ENCODE peak calls at places on chromosomes 13 and 19, in four cellular contexts. One of them, this sample, is unnamed.

GRCh38 chr19:39411832-39412099 is 703 bp upstream of the PLEKHG2 start:
- DNase-seq in erythroblast: peak
- DNase-seq in heart left ventricle: peak
- DNase-seq in GM12892: no peak
- DNase-seq in this sample: peak

GRCh38 chr19:50513746-50514345 is at the start of gene ASPDH:
- DNase-seq in GM12892: no peak
- DNase-seq in heart left ventricle: no peak
- DNase-seq in erythroblast: no peak
- DNase-seq in this sample: no peak

GRCh38 chr13:112997188-112998135 is 28.4 kb downstream of the MCF2L start:
- DNase-seq in heart left ventricle: no peak
- DNase-seq in erythroblast: no peak
- DNase-seq in GM12892: no peak
- DNase-seq in this sample: no peak

GRCh38 chr19:4969292-4969771 is 419 bp downstream of the KDM4B start:
- DNase-seq in GM12892: no peak
- DNase-seq in erythroblast: no peak
- DNase-seq in heart left ventricle: no peak
- DNase-seq in this sample: no peak

GRCh38 chr13:109010912-109011311 is 381.5 kb downstream of the MYO16 start:
- DNase-seq in heart left ventricle: no peak
- DNase-seq in GM12892: no peak
- DNase-seq in erythroblast: no peak
- DNase-seq in this sample: no peak

GRCh38 chr13:102870677-102871415 is 25.0 kb downstream of the ERCC5 start:
- DNase-seq in erythroblast: peak
- DNase-seq in heart left ventricle: peak
- DNase-seq in GM12892: peak
- DNase-seq in this sample: peak

GRCh38 chr13:93903909-93904308 is 575.6 kb downstream of the DCT start:
- DNase-seq in GM12892: no peak
- DNase-seq in heart left ventricle: no peak
- DNase-seq in erythroblast: no peak
- DNase-seq in this sample: no peak

GRCh38 chr19:57812201-57812600 is 2.5 kb downstream of the ZNF552 start:
- DNase-seq in heart left ventricle: no peak
- DNase-seq in erythroblast: no peak
- DNase-seq in GM12892: no peak
- DNase-seq in this sample: no peak

GRCh38 chr13:113989585-113990300 is 15.9 kb upstream of the C13orf46 start:
- DNase-seq in heart left ventricle: no peak
- DNase-seq in erythroblast: no peak
- DNase-seq in GM12892: no peak
- DNase-seq in this sample: no peak

GRCh38 chr19:50794778-50795664 is 4.8 kb downstream of the ACP4 start:
- DNase-seq in erythroblast: no peak
- DNase-seq in GM12892: no peak
- DNase-seq in heart left ventricle: no peak
- DNase-seq in this sample: no peak

GRCh38 chr13:102386461-102386860 is 15.4 kb downstream of the FGF14 start:
- DNase-seq in GM12892: no peak
- DNase-seq in erythroblast: no peak
- DNase-seq in heart left ventricle: no peak
- DNase-seq in this sample: no peak

GRCh38 chr13:30526612-30527217 is 61.0 kb upstream of the HMGB1 start:
- DNase-seq in erythroblast: no peak
- DNase-seq in heart left ventricle: peak
- DNase-seq in GM12892: no peak
- DNase-seq in this sample: no peak

GRCh38 chr13:72782717-72783116 is 784 bp downstream of the PIBF1 start:
- DNase-seq in heart left ventricle: no peak
- DNase-seq in erythroblast: peak
- DNase-seq in GM12892: no peak
- DNase-seq in this sample: no peak

GRCh38 chr13:99434258-99434788 is 66.9 kb upstream of the TM9SF2 start:
- DNase-seq in GM12892: no peak
- DNase-seq in erythroblast: no peak
- DNase-seq in heart left ventricle: no peak
- DNase-seq in this sample: no peak

DNA sequence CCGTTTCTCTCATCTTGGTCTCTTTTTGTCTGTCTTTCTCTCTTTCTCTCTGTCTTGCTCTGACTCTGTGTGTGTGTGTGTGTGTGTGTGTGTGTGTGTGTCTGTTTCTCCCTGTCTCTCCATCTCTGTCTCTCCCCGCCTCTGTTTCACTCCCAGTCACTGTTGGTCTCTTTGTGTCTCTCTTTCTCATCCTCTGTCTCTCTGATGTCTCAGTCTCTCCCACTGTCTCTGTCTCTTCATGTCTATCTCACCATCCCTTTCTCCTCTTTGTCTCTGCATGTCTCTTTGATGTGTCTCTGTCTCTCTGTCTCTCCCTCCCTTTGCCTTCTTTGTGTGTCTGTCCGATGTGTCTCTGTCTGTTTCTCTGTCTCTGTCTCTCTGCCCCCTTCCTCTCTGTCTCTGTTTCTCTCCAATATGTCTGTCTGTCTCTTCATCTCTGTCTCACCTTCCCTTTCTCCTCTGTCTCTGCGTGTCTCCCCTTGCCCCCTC is 2.5 kb downstream of the NFIC start:
- DNase-seq in erythroblast: no peak
- DNase-seq in GM12892: no peak
- DNase-seq in heart left ventricle: no peak
- DNase-seq in this sample: no peak
- TF ChIP-seq POLR2A in erythroblast: no peak
- TF ChIP-seq POLR2A in GM12892: no peak
- TF ChIP-seq POLR2A in heart left ventricle: no peak
- TF ChIP-seq POLR2A in this sample: no peak

GRCh38 chr19:19034204-19034624 is 811 bp downstream of the ARMC6 start:
- DNase-seq in GM12892: peak
- DNase-seq in heart left ventricle: no peak
- DNase-seq in erythroblast: peak
- DNase-seq in this sample: peak
- TF ChIP-seq POLR2A in GM12892: no peak
- TF ChIP-seq POLR2A in heart left ventricle: no peak
- TF ChIP-seq POLR2A in erythroblast: peak
- TF ChIP-seq POLR2A in this sample: no peak

DNA sequence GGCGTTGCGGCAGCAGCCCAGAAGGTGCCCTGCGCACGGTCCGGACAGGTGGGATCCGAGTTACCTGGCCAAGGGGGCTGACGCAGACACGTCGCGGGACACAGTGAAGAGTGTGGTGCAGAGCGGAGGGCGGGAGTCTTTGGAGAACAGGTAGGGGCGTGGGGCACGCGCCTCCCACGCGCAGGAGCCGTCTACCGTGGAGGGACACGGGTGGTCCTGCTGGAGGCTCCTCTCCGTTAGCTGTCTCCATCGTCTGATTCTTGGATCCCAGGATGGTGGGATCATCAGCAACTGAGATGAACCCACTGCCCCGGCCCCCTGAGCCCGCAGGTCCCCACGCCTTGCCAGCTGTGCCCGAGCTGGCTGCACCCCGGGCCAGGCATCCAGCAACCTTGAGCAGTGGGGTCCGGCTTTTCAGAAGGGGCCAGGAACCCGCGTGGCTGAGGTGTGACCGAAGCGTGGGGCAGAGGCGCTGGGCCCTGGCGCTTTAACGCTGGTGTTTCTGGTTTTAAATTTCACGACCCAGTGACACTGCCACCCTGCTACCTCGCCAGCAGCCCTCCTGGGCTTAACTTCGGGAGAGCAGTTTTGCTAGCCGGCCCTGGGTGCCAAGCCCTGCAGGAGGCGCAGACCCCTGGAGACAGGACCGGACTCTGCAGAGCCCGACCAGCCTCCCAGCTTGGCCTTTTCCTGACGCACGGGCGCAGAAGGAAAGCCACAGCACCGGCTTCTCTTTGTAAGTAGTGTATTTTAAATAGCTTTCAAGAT is 7.3 kb downstream of the FGF22 start:
- DNase-seq in heart left ventricle: no peak
- DNase-seq in erythroblast: no peak
- DNase-seq in GM12892: no peak
- DNase-seq in this sample: no peak
- TF ChIP-seq POLR2A in heart left ventricle: no peak
- TF ChIP-seq POLR2A in erythroblast: no peak
- TF ChIP-seq POLR2A in GM12892: peak
- TF ChIP-seq POLR2A in this sample: no peak

GRCh38 chr19:954672-955494 is 29.0 kb downstream of the ARID3A start:
- DNase-seq in heart left ventricle: no peak
- DNase-seq in GM12892: peak
- DNase-seq in erythroblast: peak
- DNase-seq in this sample: no peak

GRCh38 chr19:952049-952679 is 26.3 kb downstream of the ARID3A start:
- DNase-seq in heart left ventricle: no peak
- DNase-seq in GM12892: no peak
- DNase-seq in erythroblast: no peak
- DNase-seq in this sample: no peak

GRCh38 chr19:954272-954671 is 28.4 kb downstream of the ARID3A start:
- DNase-seq in heart left ventricle: no peak
- DNase-seq in erythroblast: no peak
- DNase-seq in GM12892: no peak
- DNase-seq in this sample: no peak

GRCh38 chr19:953501-954271 is 27.9 kb downstream of the ARID3A start:
- DNase-seq in heart left ventricle: no peak
- DNase-seq in erythroblast: no peak
- DNase-seq in GM12892: no peak
- DNase-seq in this sample: no peak

DNA sequence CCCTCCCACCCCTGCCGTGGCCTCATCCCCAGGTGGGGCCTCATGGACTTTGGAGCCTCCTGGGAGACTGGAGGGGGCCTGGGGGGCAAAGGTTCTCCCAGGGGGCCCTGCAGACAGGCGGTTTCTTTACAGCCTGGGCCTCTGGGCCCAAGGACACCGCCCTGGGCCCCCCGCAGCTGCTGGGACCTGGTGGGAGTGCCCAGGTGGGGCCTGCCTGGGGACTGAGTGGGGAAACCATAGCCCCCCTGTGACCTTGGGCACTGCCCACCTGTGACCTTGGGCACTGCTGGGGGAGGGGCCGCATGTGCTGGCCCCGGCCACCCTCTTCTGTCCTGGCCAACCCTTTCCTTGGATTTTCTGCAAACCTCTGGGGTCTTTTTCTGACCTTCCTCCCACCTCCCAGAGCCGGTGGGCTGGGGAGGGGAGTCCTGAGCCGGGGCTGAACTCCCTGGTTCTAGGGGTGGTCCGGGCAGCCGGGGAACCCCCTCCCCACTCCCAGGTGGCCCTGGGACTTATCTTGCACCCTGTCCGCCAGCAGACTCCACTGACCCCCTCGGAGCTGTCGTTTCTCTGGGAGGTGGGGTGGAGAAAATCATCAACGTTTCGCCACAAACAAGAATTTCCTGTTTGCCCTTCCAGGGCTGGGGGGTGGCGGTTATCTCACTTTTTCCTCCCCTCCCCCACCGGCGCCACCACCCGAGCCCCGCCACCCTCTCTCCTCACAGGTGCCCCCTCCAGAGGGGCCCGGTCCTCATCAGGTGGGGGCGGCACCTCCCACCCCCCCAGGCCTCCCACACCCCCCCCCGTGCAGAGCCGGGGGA is 27.1 kb downstream of the ARID3A start:
- DNase-seq in GM12892: no peak
- DNase-seq in heart left ventricle: no peak
- DNase-seq in erythroblast: no peak
- DNase-seq in this sample: no peak
- TF ChIP-seq POLR2A in GM12892: no peak
- TF ChIP-seq POLR2A in heart left ventricle: no peak
- TF ChIP-seq POLR2A in erythroblast: no peak
- TF ChIP-seq POLR2A in this sample: no peak

GRCh38 chr19:6383188-6383587 is 7.5 kb upstream of the PSPN start:
- DNase-seq in heart left ventricle: no peak
- DNase-seq in erythroblast: no peak
- DNase-seq in GM12892: no peak
- DNase-seq in this sample: no peak
- TF ChIP-seq POLR2A in heart left ventricle: no peak
- TF ChIP-seq POLR2A in erythroblast: no peak
- TF ChIP-seq POLR2A in GM12892: no peak
- TF ChIP-seq POLR2A in this sample: no peak

GRCh38 chr19:11016591-11016990 is 55.8 kb downstream of the SMARCA4 start:
- DNase-seq in erythroblast: no peak
- DNase-seq in heart left ventricle: no peak
- DNase-seq in GM12892: no peak
- DNase-seq in this sample: no peak

GRCh38 chr19:11012507-11012906 is 51.7 kb downstream of the SMARCA4 start:
- DNase-seq in heart left ventricle: no peak
- DNase-seq in erythroblast: no peak
- DNase-seq in GM12892: no peak
- DNase-seq in this sample: no peak

GRCh38 chr19:11017275-11018035 is 56.6 kb downstream of the SMARCA4 start:
- DNase-seq in erythroblast: no peak
- DNase-seq in heart left ventricle: no peak
- DNase-seq in GM12892: no peak
- DNase-seq in this sample: no peak

GRCh38 chr19:11014403-11014911 is 53.6 kb downstream of the SMARCA4 start:
- DNase-seq in heart left ventricle: no peak
- DNase-seq in GM12892: no peak
- DNase-seq in erythroblast: no peak
- DNase-seq in this sample: no peak

DNA sequence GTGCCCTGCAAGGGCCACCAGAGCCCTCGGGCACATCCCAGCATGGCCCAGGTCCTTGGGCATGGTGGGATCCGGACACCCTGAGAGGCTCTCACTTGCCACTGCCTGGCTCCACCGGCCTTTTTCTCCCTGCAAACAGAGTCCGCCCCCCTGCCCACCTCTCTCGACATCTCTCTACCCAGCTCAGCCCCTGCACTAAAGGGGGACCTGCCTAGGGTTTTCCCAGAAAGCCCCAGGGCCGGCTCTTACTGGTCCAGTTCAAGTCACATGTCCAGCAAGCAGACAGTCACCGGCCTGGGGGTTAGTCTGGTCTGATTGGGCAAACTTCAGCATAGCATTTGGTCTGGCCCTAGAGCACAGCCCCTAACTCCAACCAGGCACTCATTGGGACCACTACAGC is 52.9 kb downstream of the SMARCA4 start:
- DNase-seq in erythroblast: no peak
- DNase-seq in heart left ventricle: no peak
- DNase-seq in GM12892: no peak
- DNase-seq in this sample: no peak
- TF ChIP-seq POLR2A in erythroblast: no peak
- TF ChIP-seq POLR2A in heart left ventricle: no peak
- TF ChIP-seq POLR2A in GM12892: no peak
- TF ChIP-seq POLR2A in this sample: no peak

GRCh38 chr19:47755065-47755761 is 9.9 kb downstream of the NOP53 start:
- DNase-seq in GM12892: no peak
- DNase-seq in heart left ventricle: no peak
- DNase-seq in erythroblast: no peak
- DNase-seq in this sample: no peak

GRCh38 chr19:47754206-47755064 is 9.1 kb downstream of the NOP53 start:
- DNase-seq in erythroblast: no peak
- DNase-seq in GM12892: no peak
- DNase-seq in heart left ventricle: no peak
- DNase-seq in this sample: no peak

GRCh38 chr19:47750752-47751151 is 5.4 kb downstream of the NOP53 start:
- DNase-seq in erythroblast: no peak
- DNase-seq in heart left ventricle: no peak
- DNase-seq in GM12892: no peak
- DNase-seq in this sample: no peak

GRCh38 chr19:47749326-47749725 is 4.0 kb downstream of the NOP53 start:
- DNase-seq in heart left ventricle: no peak
- DNase-seq in erythroblast: no peak
- DNase-seq in GM12892: no peak
- DNase-seq in this sample: no peak

GRCh38 chr19:47752440-47753211 is 7.3 kb downstream of the NOP53 start:
- DNase-seq in erythroblast: no peak
- DNase-seq in GM12892: no peak
- DNase-seq in heart left ventricle: no peak
- DNase-seq in this sample: no peak
- TF ChIP-seq POLR2A in erythroblast: no peak
- TF ChIP-seq POLR2A in GM12892: no peak
- TF ChIP-seq POLR2A in heart left ventricle: no peak
- TF ChIP-seq POLR2A in this sample: no peak